ENCODE peak calls at places on chromosomes 1 and 21, in five cellular contexts. Q is cardiac fibroblast; F is Right ventricle myocardium inferior; P is stimulated activated naive CD4-positive, alpha-beta T cell treated with Interleukin-2 at 50 U/mL for 16 hours; K is stimulated activated CD4-positive, alpha-beta T cell treated with anti-CD3 and anti-CD28 coated beads, Interleukin-1b, Interleukin-23, amount 100 ng/mL, for 48 hours. W is an unnamed sample.

GRCh38 chr1:159005676-159006075 is 4.0 kb upstream of the IFI16 start:
- DNase-seq in Q (peak), F (no peak), P (no peak), K (no peak), W (no peak)

GRCh38 chr21:32533053-32533452 is 52.3 kb downstream of the TCP10L start:
- DNase-seq in Q (no peak), F (no peak), P (no peak), K (no peak), W (no peak)

GRCh38 chr21:46637952-46638746 is 2.7 kb downstream of the PRMT2 start:
- DNase-seq in Q (no peak), F (no peak), P (no peak), K (no peak), W (no peak)

GRCh38 chr1:29186252-29186651 is 4.6 kb upstream of the SRSF4 start:
- DNase-seq in Q (no peak), F (no peak), P (no peak), K (no peak), W (peak)

GRCh38 chr1:210691039-210691438 is 362.3 kb downstream of the HHAT start:
- DNase-seq in Q (no peak), F (no peak), P (no peak), K (no peak), W (no peak)

GRCh38 chr1:73065585-73065984 is 783.2 kb upstream of the NEGR1 start:
- DNase-seq in Q (no peak), F (no peak), P (no peak), K (no peak), W (no peak)

GRCh38 chr1:202056644-202057334 is 46.4 kb downstream of the ELF3 start:
- DNase-seq in Q (no peak), F (peak), P (no peak), K (no peak), W (no peak)

GRCh38 chr1:3736131-3736561 is 16.1 kb upstream of the CCDC27 start:
- DNase-seq in Q (no peak), F (peak), P (no peak), K (no peak), W (no peak)

GRCh38 chr1:108780937-108781574 is 34.6 kb downstream of the STXBP3 start:
- DNase-seq in Q (no peak), F (no peak), P (no peak), K (no peak), W (no peak)

GRCh38 chr1:209150114-209150513 is 433.4 kb upstream of the CAMK1G start:
- DNase-seq in Q (peak), F (no peak), P (no peak), K (no peak), W (no peak)

GRCh38 chr1:1430114-1430982 is 5.1 kb upstream of the VWA1 start:
- DNase-seq in Q (peak), F (peak), P (no peak), K (no peak), W (peak)

GRCh38 chr1:233543338-233544255 is 70.3 kb upstream of the KCNK1 start:
- DNase-seq in Q (peak), F (no peak), P (no peak), K (no peak), W (peak)

GRCh38 chr1:150148834-150149489 is 754 bp upstream of the PLEKHO1 start:
- DNase-seq in Q (no peak), F (no peak), P (no peak), K (no peak), W (peak)

GRCh38 chr1:209224886-209225285 is 358.6 kb upstream of the CAMK1G start:
- DNase-seq in Q (no peak), F (no peak), P (no peak), K (no peak), W (no peak)

GRCh38 chr1:172322219-172323061 is 98.0 kb upstream of the C1orf105 start:
- DNase-seq in Q (peak), F (peak), P (no peak), K (no peak), W (peak)

GRCh38 chr1:220895412-220895946 is 16.2 kb downstream of the HLX start:
- DNase-seq in Q (no peak), F (no peak), P (no peak), K (no peak), W (no peak)

GRCh38 chr1:198497326-198498220 is 42.9 kb downstream of the ATP6V1G3 start:
- DNase-seq in Q (peak), F (no peak), P (no peak), K (no peak), W (no peak)

GRCh38 chr1:48107516-48107915 is 110.3 kb upstream of the TRABD2B start:
- DNase-seq in Q (no peak), F (no peak), P (no peak), K (peak), W (no peak)

GRCh38 chr1:92619466-92620189 is 132.9 kb upstream of the GFI1 start:
- DNase-seq in Q (no peak), F (no peak), P (no peak), K (peak), W (no peak)

GRCh38 chr1:52454779-52455178 is 50.4 kb downstream of the PRPF38A start:
- DNase-seq in Q (no peak), F (no peak), P (no peak), K (no peak), W (no peak)

GRCh38 chr1:51331206-51332100 is 1.1 kb upstream of the TTC39A start:
- DNase-seq in Q (peak), F (no peak), P (no peak), K (no peak), W (peak)

GRCh38 chr21:43909736-43910455 is 44.9 kb downstream of the AGPAT3 start:
- DNase-seq in Q (no peak), F (no peak), P (no peak), K (no peak), W (no peak)

GRCh38 chr1:208136459-208137143 is 107.6 kb downstream of the PLXNA2 start:
- DNase-seq in Q (no peak), F (no peak), P (no peak), K (no peak), W (no peak)

W was measured in NCI-H2227 treated with DMSO at 0.1 percent for 48 hours.